ENCODE peak calls at places on chromosomes 13 and 19, in four cellular contexts. One of them, this sample, is unnamed.

GRCh38 chr13:44040070-44040753 is 160.5 kb downstream of the LACC1 start:
- DNase-seq in dorsolateral prefrontal cortex: no peak
- DNase-seq in HFF-Myc: no peak
- DNase-seq in choroid plexus epithelial cell: peak
- DNase-seq in this sample: peak

GRCh38 chr19:46766569-46767317 is 20.5 kb upstream of the STRN4 start:
- DNase-seq in dorsolateral prefrontal cortex: no peak
- DNase-seq in HFF-Myc: no peak
- DNase-seq in choroid plexus epithelial cell: peak
- DNase-seq in this sample: no peak

GRCh38 chr13:114140131-114140908 is 7.9 kb upstream of the RASA3 start:
- DNase-seq in HFF-Myc: no peak
- DNase-seq in dorsolateral prefrontal cortex: no peak
- DNase-seq in choroid plexus epithelial cell: no peak
- DNase-seq in this sample: no peak

GRCh38 chr19:49145485-49146407 is 9.4 kb downstream of the HRC start:
- DNase-seq in dorsolateral prefrontal cortex: peak
- DNase-seq in choroid plexus epithelial cell: peak
- DNase-seq in HFF-Myc: no peak
- DNase-seq in this sample: peak

GRCh38 chr19:15324791-15325519 is 7.4 kb downstream of the BRD4 start:
- DNase-seq in dorsolateral prefrontal cortex: no peak
- DNase-seq in choroid plexus epithelial cell: no peak
- DNase-seq in HFF-Myc: no peak
- DNase-seq in this sample: no peak

GRCh38 chr13:53198699-53199098 is 170.1 kb downstream of the OLFM4 start:
- DNase-seq in HFF-Myc: no peak
- DNase-seq in dorsolateral prefrontal cortex: no peak
- DNase-seq in choroid plexus epithelial cell: no peak
- DNase-seq in this sample: no peak

GRCh38 chr13:82330499-82330898 is 1551.8 kb downstream of the SLITRK1 start:
- DNase-seq in HFF-Myc: no peak
- DNase-seq in choroid plexus epithelial cell: peak
- DNase-seq in dorsolateral prefrontal cortex: no peak
- DNase-seq in this sample: peak

GRCh38 chr19:56955637-56956216 is 115.2 kb upstream of the PEG3 start:
- DNase-seq in dorsolateral prefrontal cortex: no peak
- DNase-seq in choroid plexus epithelial cell: no peak
- DNase-seq in HFF-Myc: no peak
- DNase-seq in this sample: no peak

GRCh38 chr13:52665325-52665724 is 12.7 kb downstream of the SUGT1 start:
- DNase-seq in HFF-Myc: peak
- DNase-seq in dorsolateral prefrontal cortex: no peak
- DNase-seq in choroid plexus epithelial cell: peak
- DNase-seq in this sample: peak

GRCh38 chr19:55591555-55591954 is 7.8 kb downstream of the FIZ1 start:
- DNase-seq in dorsolateral prefrontal cortex: no peak
- DNase-seq in choroid plexus epithelial cell: no peak
- DNase-seq in HFF-Myc: no peak
- DNase-seq in this sample: no peak

GRCh38 chr19:30516111-30516510 is 143.9 kb downstream of the ZNF536 start:
- DNase-seq in choroid plexus epithelial cell: no peak
- DNase-seq in HFF-Myc: no peak
- DNase-seq in dorsolateral prefrontal cortex: no peak
- DNase-seq in this sample: no peak

GRCh38 chr13:47893527-47893926 is 107.5 kb downstream of the SUCLA2 start:
- DNase-seq in dorsolateral prefrontal cortex: no peak
- DNase-seq in choroid plexus epithelial cell: no peak
- DNase-seq in HFF-Myc: no peak
- DNase-seq in this sample: no peak

GRCh38 chr13:46648166-46648607 is 95.2 kb downstream of the LRCH1 start:
- DNase-seq in HFF-Myc: no peak
- DNase-seq in dorsolateral prefrontal cortex: no peak
- DNase-seq in choroid plexus epithelial cell: peak
- DNase-seq in this sample: peak

GRCh38 chr19:29785955-29786589 is 25.7 kb upstream of the CCNE1 start:
- DNase-seq in choroid plexus epithelial cell: no peak
- DNase-seq in HFF-Myc: no peak
- DNase-seq in dorsolateral prefrontal cortex: no peak
- DNase-seq in this sample: no peak

GRCh38 chr19:5695649-5696195 is 5.6 kb downstream of the RPL36 start:
- DNase-seq in HFF-Myc: no peak
- DNase-seq in choroid plexus epithelial cell: no peak
- DNase-seq in dorsolateral prefrontal cortex: no peak
- DNase-seq in this sample: no peak

GRCh38 chr19:47713046-47714021 is at the start of gene EHD2:
- DNase-seq in HFF-Myc: no peak
- DNase-seq in dorsolateral prefrontal cortex: no peak
- DNase-seq in choroid plexus epithelial cell: peak
- DNase-seq in this sample: peak

GRCh38 chr13:32427852-32428580 is at the start of gene N4BP2L1:
- DNase-seq in choroid plexus epithelial cell: peak
- DNase-seq in HFF-Myc: no peak
- DNase-seq in dorsolateral prefrontal cortex: peak
- DNase-seq in this sample: peak

GRCh38 chr13:45811891-45812583 is 39.5 kb downstream of the SIAH3 start:
- DNase-seq in choroid plexus epithelial cell: no peak
- DNase-seq in dorsolateral prefrontal cortex: no peak
- DNase-seq in HFF-Myc: no peak
- DNase-seq in this sample: no peak

GRCh38 chr19:10510301-10510802 is 6.9 kb downstream of the S1PR5 start:
- DNase-seq in HFF-Myc: no peak
- DNase-seq in choroid plexus epithelial cell: peak
- DNase-seq in dorsolateral prefrontal cortex: no peak
- DNase-seq in this sample: no peak

GRCh38 chr13:108003626-108004025 is 211.7 kb downstream of the LIG4 start:
- DNase-seq in choroid plexus epithelial cell: no peak
- DNase-seq in dorsolateral prefrontal cortex: no peak
- DNase-seq in HFF-Myc: no peak
- DNase-seq in this sample: no peak

GRCh38 chr19:49142866-49143335 is 12.3 kb downstream of the HRC start:
- DNase-seq in choroid plexus epithelial cell: peak
- DNase-seq in dorsolateral prefrontal cortex: peak
- DNase-seq in HFF-Myc: no peak
- DNase-seq in this sample: peak

GRCh38 chr19:28706693-28707092 is 506.3 kb downstream of the UQCRFS1 start:
- DNase-seq in choroid plexus epithelial cell: peak
- DNase-seq in HFF-Myc: no peak
- DNase-seq in dorsolateral prefrontal cortex: no peak
- DNase-seq in this sample: no peak

GRCh38 chr13:110183925-110184324 is 123.0 kb downstream of the COL4A1 start:
- DNase-seq in HFF-Myc: no peak
- DNase-seq in dorsolateral prefrontal cortex: no peak
- DNase-seq in choroid plexus epithelial cell: peak
- DNase-seq in this sample: no peak

GRCh38 chr13:99288069-99288468 is 19.1 kb downstream of the GPR183 start:
- DNase-seq in dorsolateral prefrontal cortex: no peak
- DNase-seq in HFF-Myc: no peak
- DNase-seq in choroid plexus epithelial cell: no peak
- DNase-seq in this sample: no peak

GRCh38 chr19:12162882-12163806 is at the start of gene ZNF136:
- DNase-seq in dorsolateral prefrontal cortex: peak
- DNase-seq in HFF-Myc: peak
- DNase-seq in choroid plexus epithelial cell: peak
- DNase-seq in this sample: peak

GRCh38 chr13:21413013-21413412 is 46.1 kb downstream of the ZDHHC20 start:
- DNase-seq in choroid plexus epithelial cell: peak
- DNase-seq in HFF-Myc: no peak
- DNase-seq in dorsolateral prefrontal cortex: no peak
- DNase-seq in this sample: peak

GRCh38 chr13:67278230-67278629 is 48.1 kb upstream of the PCDH9 start:
- DNase-seq in dorsolateral prefrontal cortex: no peak
- DNase-seq in HFF-Myc: no peak
- DNase-seq in choroid plexus epithelial cell: peak
- DNase-seq in this sample: peak

GRCh38 chr13:110014719-110015118 is 228.3 kb upstream of the IRS2 start:
- DNase-seq in dorsolateral prefrontal cortex: no peak
- DNase-seq in HFF-Myc: no peak
- DNase-seq in choroid plexus epithelial cell: peak
- DNase-seq in this sample: no peak

GRCh38 chr13:51549050-51549449 is 35.2 kb upstream of the WDFY2 start:
- DNase-seq in choroid plexus epithelial cell: peak
- DNase-seq in dorsolateral prefrontal cortex: no peak
- DNase-seq in HFF-Myc: no peak
- DNase-seq in this sample: no peak

GRCh38 chr13:70729369-70729768 is 621.1 kb upstream of the KLHL1 start:
- DNase-seq in choroid plexus epithelial cell: peak
- DNase-seq in dorsolateral prefrontal cortex: no peak
- DNase-seq in HFF-Myc: no peak
- DNase-seq in this sample: no peak

GRCh38 chr19:8148410-8149231 is 771 bp downstream of the FBN3 start:
- DNase-seq in dorsolateral prefrontal cortex: no peak
- DNase-seq in choroid plexus epithelial cell: no peak
- DNase-seq in HFF-Myc: no peak
- DNase-seq in this sample: no peak

GRCh38 chr19:8150178-8150865 is 930 bp upstream of the FBN3 start:
- DNase-seq in HFF-Myc: no peak
- DNase-seq in choroid plexus epithelial cell: no peak
- DNase-seq in dorsolateral prefrontal cortex: no peak
- DNase-seq in this sample: no peak

GRCh38 chr19:8150998-8151397 is 1.6 kb upstream of the FBN3 start:
- DNase-seq in choroid plexus epithelial cell: no peak
- DNase-seq in HFF-Myc: no peak
- DNase-seq in dorsolateral prefrontal cortex: no peak
- DNase-seq in this sample: no peak

GRCh38 chr19:8148088-8148409 is 1.3 kb downstream of the FBN3 start:
- DNase-seq in choroid plexus epithelial cell: no peak
- DNase-seq in dorsolateral prefrontal cortex: no peak
- DNase-seq in HFF-Myc: no peak
- DNase-seq in this sample: no peak

GRCh38 chr19:8149261-8150094 is at the start of gene FBN3:
- DNase-seq in choroid plexus epithelial cell: no peak
- DNase-seq in HFF-Myc: no peak
- DNase-seq in dorsolateral prefrontal cortex: no peak
- DNase-seq in this sample: no peak
- H3K4me3 ChIP-seq in choroid plexus epithelial cell: no peak
- H3K4me3 ChIP-seq in HFF-Myc: no peak
- H3K4me3 ChIP-seq in dorsolateral prefrontal cortex: peak
- H3K4me3 ChIP-seq in this sample: no peak

DNA sequence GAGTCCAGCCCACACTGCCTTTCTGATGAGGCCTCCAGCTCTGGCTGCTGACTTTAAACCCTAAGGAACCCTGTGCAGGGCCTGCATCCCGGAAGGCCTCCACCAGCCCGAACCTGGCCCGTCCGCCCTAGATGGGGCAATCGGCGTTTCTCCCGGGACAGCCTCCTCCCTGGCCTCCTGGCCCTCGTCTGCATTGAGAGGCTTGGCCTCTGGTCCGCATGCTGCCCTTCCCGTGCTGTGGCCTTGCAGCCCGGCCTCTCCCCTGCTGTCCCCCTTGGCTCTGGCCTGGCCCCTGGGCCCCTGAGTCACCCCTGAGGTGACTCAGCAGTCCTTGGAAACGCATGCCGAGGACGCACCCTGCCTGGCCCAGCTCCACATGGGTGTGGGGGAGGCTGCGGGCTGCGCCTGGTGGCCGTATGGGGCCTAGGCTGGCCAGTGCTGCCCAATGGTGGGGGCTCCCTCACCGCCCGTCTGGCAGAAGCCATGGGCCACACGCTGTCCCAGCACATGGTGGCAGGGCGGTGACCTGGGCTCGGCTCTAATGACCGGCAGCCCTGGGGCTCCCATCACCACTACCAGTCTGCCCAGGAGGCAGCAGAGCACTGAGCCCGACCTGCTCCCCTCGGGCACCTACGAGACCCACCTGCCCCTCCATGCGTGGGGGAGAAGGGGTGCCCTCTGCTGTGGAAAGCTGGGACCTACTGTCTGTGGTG is 25.7 kb downstream of the SH3GL1 start:
- DNase-seq in HFF-Myc: no peak
- DNase-seq in dorsolateral prefrontal cortex: no peak
- DNase-seq in choroid plexus epithelial cell: peak
- DNase-seq in this sample: peak
- H3K4me3 ChIP-seq in HFF-Myc: peak
- H3K4me3 ChIP-seq in dorsolateral prefrontal cortex: no peak
- H3K4me3 ChIP-seq in choroid plexus epithelial cell: no peak
- H3K4me3 ChIP-seq in this sample: no peak

GRCh38 chr19:497861-498590 is 1.7 kb downstream of the MADCAM1 start:
- DNase-seq in choroid plexus epithelial cell: no peak
- DNase-seq in HFF-Myc: no peak
- DNase-seq in dorsolateral prefrontal cortex: no peak
- DNase-seq in this sample: no peak
- H3K4me3 ChIP-seq in choroid plexus epithelial cell: no peak
- H3K4me3 ChIP-seq in HFF-Myc: no peak
- H3K4me3 ChIP-seq in dorsolateral prefrontal cortex: peak
- H3K4me3 ChIP-seq in this sample: no peak

DNA sequence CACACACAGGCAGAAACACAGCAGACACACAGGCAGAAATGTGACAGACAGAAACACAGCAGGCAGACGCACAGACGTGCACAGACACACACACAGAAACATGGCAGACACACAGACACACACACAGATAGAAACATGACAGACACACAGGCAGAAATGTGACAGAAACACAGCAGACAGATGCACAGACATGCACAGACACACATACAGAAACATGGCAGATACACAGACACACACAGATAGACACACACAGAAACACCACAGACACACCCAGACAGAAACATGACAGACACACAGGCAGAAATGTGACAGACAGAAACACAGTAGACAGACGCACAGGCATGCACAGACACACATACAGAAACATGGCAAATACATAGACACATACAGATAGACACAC is 1.3 kb downstream of the TBXA2R start:
- DNase-seq in dorsolateral prefrontal cortex: no peak
- DNase-seq in choroid plexus epithelial cell: no peak
- DNase-seq in HFF-Myc: no peak
- DNase-seq in this sample: no peak
- H3K4me3 ChIP-seq in dorsolateral prefrontal cortex: no peak
- H3K4me3 ChIP-seq in choroid plexus epithelial cell: peak
- H3K4me3 ChIP-seq in HFF-Myc: no peak
- H3K4me3 ChIP-seq in this sample: no peak

GRCh38 chr19:35901854-35902661 is at the start of gene HCST:
- DNase-seq in dorsolateral prefrontal cortex: no peak
- DNase-seq in HFF-Myc: no peak
- DNase-seq in choroid plexus epithelial cell: no peak
- DNase-seq in this sample: peak
- H3K4me3 ChIP-seq in dorsolateral prefrontal cortex: peak
- H3K4me3 ChIP-seq in HFF-Myc: peak
- H3K4me3 ChIP-seq in choroid plexus epithelial cell: peak
- H3K4me3 ChIP-seq in this sample: peak

GRCh38 chr13:97223711-97224461 is 1.8 kb downstream of the MBNL2 start:
- DNase-seq in HFF-Myc: peak
- DNase-seq in dorsolateral prefrontal cortex: no peak
- DNase-seq in choroid plexus epithelial cell: peak
- DNase-seq in this sample: peak
- H3K4me3 ChIP-seq in HFF-Myc: peak
- H3K4me3 ChIP-seq in dorsolateral prefrontal cortex: peak
- H3K4me3 ChIP-seq in choroid plexus epithelial cell: peak
- H3K4me3 ChIP-seq in this sample: peak

GRCh38 chr19:18593367-18594095 is 4.9 kb downstream of the REX1BD start:
- DNase-seq in choroid plexus epithelial cell: no peak
- DNase-seq in HFF-Myc: no peak
- DNase-seq in dorsolateral prefrontal cortex: no peak
- DNase-seq in this sample: no peak
- H3K4me3 ChIP-seq in choroid plexus epithelial cell: no peak
- H3K4me3 ChIP-seq in HFF-Myc: no peak
- H3K4me3 ChIP-seq in dorsolateral prefrontal cortex: peak
- H3K4me3 ChIP-seq in this sample: peak

This sample was measured in cardiac fibroblast.